ENCODE peak calls at places on chromosomes 4 and X, in nine cellular contexts. One of them, this sample, is unnamed.

GRCh38 chr4:173879286-173879908 is 349.4 kb upstream of the HAND2 start:
- DNase-seq in psoas muscle: no peak
- DNase-seq in fibroblast of mammary gland: no peak
- DNase-seq in tibial nerve: no peak
- DNase-seq in IMR-90: no peak
- DNase-seq in progenitor cell of endocrine pancreas: no peak
- DNase-seq in neural crest cell: no peak
- DNase-seq in foreskin fibroblast: no peak
- DNase-seq in MCF 10A: no peak
- DNase-seq in this sample: no peak

GRCh38 chr4:125838924-125839323 is 524.2 kb downstream of the FAT4 start:
- DNase-seq in psoas muscle: no peak
- DNase-seq in fibroblast of mammary gland: no peak
- DNase-seq in tibial nerve: no peak
- DNase-seq in IMR-90: peak; percentile 13
- DNase-seq in progenitor cell of endocrine pancreas: no peak
- DNase-seq in neural crest cell: no peak
- DNase-seq in foreskin fibroblast: peak; percentile 15
- DNase-seq in MCF 10A: no peak
- DNase-seq in this sample: no peak

GRCh38 chrX:120664081-120664480 is 34.2 kb upstream of the C1GALT1C1 start:
- DNase-seq in psoas muscle: no peak
- DNase-seq in fibroblast of mammary gland: peak; percentile 53
- DNase-seq in tibial nerve: no peak
- DNase-seq in IMR-90: peak; percentile 13
- DNase-seq in progenitor cell of endocrine pancreas: no peak
- DNase-seq in neural crest cell: no peak
- DNase-seq in foreskin fibroblast: peak; percentile 27
- DNase-seq in MCF 10A: peak; percentile 62
- DNase-seq in this sample: no peak

GRCh38 chrX:2498781-2499302 is 1.9 kb downstream of the DHRSX start:
- DNase-seq in psoas muscle: no peak
- DNase-seq in fibroblast of mammary gland: peak; percentile 35
- DNase-seq in tibial nerve: no peak
- DNase-seq in IMR-90: peak; percentile 18
- DNase-seq in progenitor cell of endocrine pancreas: no peak
- DNase-seq in neural crest cell: no peak
- DNase-seq in foreskin fibroblast: peak; percentile 44
- DNase-seq in MCF 10A: no peak
- DNase-seq in this sample: peak; percentile 31

GRCh38 chr4:31613946-31614623 is 893.9 kb downstream of the PCDH7 start:
- DNase-seq in psoas muscle: peak; percentile 48
- DNase-seq in fibroblast of mammary gland: no peak
- DNase-seq in tibial nerve: no peak
- DNase-seq in IMR-90: no peak
- DNase-seq in progenitor cell of endocrine pancreas: no peak
- DNase-seq in neural crest cell: no peak
- DNase-seq in foreskin fibroblast: no peak
- DNase-seq in MCF 10A: no peak
- DNase-seq in this sample: no peak

GRCh38 chr4:70632028-70632427 is 3.5 kb downstream of the ENAM start:
- DNase-seq in psoas muscle: no peak
- DNase-seq in fibroblast of mammary gland: peak; percentile 39
- DNase-seq in tibial nerve: no peak
- DNase-seq in IMR-90: peak; percentile 47
- DNase-seq in progenitor cell of endocrine pancreas: no peak
- DNase-seq in neural crest cell: no peak
- DNase-seq in foreskin fibroblast: peak; percentile 49
- DNase-seq in MCF 10A: peak; percentile 40
- DNase-seq in this sample: no peak

GRCh38 chr4:118682928-118683327 is 2.3 kb upstream of the METTL14 start:
- DNase-seq in psoas muscle: no peak
- DNase-seq in fibroblast of mammary gland: peak; percentile 47
- DNase-seq in tibial nerve: no peak
- DNase-seq in IMR-90: peak; percentile 41
- DNase-seq in progenitor cell of endocrine pancreas: no peak
- DNase-seq in neural crest cell: no peak
- DNase-seq in foreskin fibroblast: peak; percentile 75
- DNase-seq in MCF 10A: peak; percentile 39
- DNase-seq in this sample: no peak

GRCh38 chr4:786861-787300 is 39.0 kb downstream of the CPLX1 start:
- DNase-seq in psoas muscle: no peak
- DNase-seq in fibroblast of mammary gland: no peak
- DNase-seq in tibial nerve: peak; percentile 13
- DNase-seq in IMR-90: no peak
- DNase-seq in progenitor cell of endocrine pancreas: no peak
- DNase-seq in neural crest cell: no peak
- DNase-seq in foreskin fibroblast: no peak
- DNase-seq in MCF 10A: no peak
- DNase-seq in this sample: no peak

GRCh38 chr4:101282076-101282844 is 65.1 kb downstream of the PPP3CA start:
- DNase-seq in psoas muscle: no peak
- DNase-seq in fibroblast of mammary gland: no peak
- DNase-seq in tibial nerve: no peak
- DNase-seq in IMR-90: no peak
- DNase-seq in progenitor cell of endocrine pancreas: no peak
- DNase-seq in neural crest cell: no peak
- DNase-seq in foreskin fibroblast: no peak
- DNase-seq in MCF 10A: no peak
- DNase-seq in this sample: no peak

DNA sequence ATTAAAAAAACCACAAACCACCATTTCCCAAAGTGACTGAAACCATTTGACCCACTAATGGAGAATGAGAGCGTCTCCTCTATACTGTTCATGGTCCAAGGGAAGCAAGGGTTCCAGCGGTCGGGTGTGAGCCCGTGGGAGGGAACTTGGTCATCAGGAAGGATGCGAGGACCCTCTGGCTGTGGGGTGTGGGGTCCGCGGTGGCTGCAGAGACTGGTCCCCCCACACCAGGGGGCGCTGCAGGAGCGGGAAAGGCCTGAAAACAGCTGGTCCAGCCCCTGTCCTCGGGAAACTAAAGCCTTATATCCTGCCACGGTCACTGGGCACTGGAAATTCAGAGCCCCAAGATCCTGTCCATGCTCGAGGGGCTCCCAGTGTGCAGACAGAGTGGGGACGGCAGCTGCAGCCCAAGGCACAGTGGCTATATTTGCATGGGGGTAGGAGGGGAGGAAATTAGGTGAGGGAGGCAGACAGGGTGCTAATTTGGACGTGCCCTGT is 4.3 kb downstream of the BLOC1S4 start:
- DNase-seq in psoas muscle: peak; percentile 94
- DNase-seq in fibroblast of mammary gland: peak; percentile 66
- DNase-seq in tibial nerve: peak; percentile 66
- DNase-seq in IMR-90: peak; percentile 65
- DNase-seq in progenitor cell of endocrine pancreas: peak; percentile 94
- DNase-seq in neural crest cell: peak; percentile 99
- DNase-seq in foreskin fibroblast: peak; percentile 88
- DNase-seq in MCF 10A: peak; percentile 76
- DNase-seq in this sample: peak; percentile 91
- TF ChIP-seq CTCF in psoas muscle: peak; percentile 96
- TF ChIP-seq CTCF in fibroblast of mammary gland: peak; percentile 90
- TF ChIP-seq CTCF in tibial nerve: peak; percentile 99
- TF ChIP-seq CTCF in IMR-90: peak; percentile 97
- TF ChIP-seq CTCF in progenitor cell of endocrine pancreas: peak; percentile 95
- TF ChIP-seq CTCF in neural crest cell: peak; percentile 99
- TF ChIP-seq CTCF in foreskin fibroblast: peak; percentile 93
- TF ChIP-seq CTCF in MCF 10A: peak; percentile 98
- TF ChIP-seq CTCF in this sample: peak; percentile 96

DNA sequence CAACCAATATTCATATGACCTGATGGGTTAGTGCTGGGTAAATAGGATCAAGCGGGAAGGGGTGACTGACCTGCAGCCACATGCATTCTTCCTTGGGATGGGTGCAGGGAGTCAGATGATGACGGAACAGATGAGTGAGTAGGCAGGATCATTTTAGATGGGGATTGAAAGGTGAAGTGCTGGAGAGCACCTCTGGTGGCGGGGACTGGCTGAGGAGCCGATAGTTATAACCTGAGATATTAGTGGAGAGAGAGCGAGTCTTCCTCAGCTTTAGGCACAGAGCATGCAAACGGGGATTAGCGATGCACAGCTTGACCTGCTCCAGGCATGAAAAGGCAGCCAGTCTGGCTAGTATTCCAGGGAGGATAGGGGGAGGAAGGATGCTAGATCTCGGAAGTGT is 99.1 kb downstream of the AFF1 start:
- DNase-seq in psoas muscle: no peak
- DNase-seq in fibroblast of mammary gland: no peak
- DNase-seq in tibial nerve: no peak
- DNase-seq in IMR-90: no peak
- DNase-seq in progenitor cell of endocrine pancreas: no peak
- DNase-seq in neural crest cell: no peak
- DNase-seq in foreskin fibroblast: no peak
- DNase-seq in MCF 10A: no peak
- DNase-seq in this sample: no peak
- TF ChIP-seq CTCF in psoas muscle: peak; percentile 32
- TF ChIP-seq CTCF in fibroblast of mammary gland: no peak
- TF ChIP-seq CTCF in tibial nerve: no peak
- TF ChIP-seq CTCF in IMR-90: no peak
- TF ChIP-seq CTCF in progenitor cell of endocrine pancreas: peak; percentile 21
- TF ChIP-seq CTCF in neural crest cell: no peak
- TF ChIP-seq CTCF in foreskin fibroblast: no peak
- TF ChIP-seq CTCF in MCF 10A: no peak
- TF ChIP-seq CTCF in this sample: no peak

GRCh38 chrX:132676561-132677186 is 187.8 kb upstream of the MBNL3 start:
- DNase-seq in psoas muscle: no peak
- DNase-seq in fibroblast of mammary gland: no peak
- DNase-seq in tibial nerve: no peak
- DNase-seq in IMR-90: no peak
- DNase-seq in progenitor cell of endocrine pancreas: no peak
- DNase-seq in neural crest cell: no peak
- DNase-seq in foreskin fibroblast: no peak
- DNase-seq in MCF 10A: peak; percentile 8
- DNase-seq in this sample: no peak
- TF ChIP-seq CTCF in psoas muscle: peak; percentile 21
- TF ChIP-seq CTCF in fibroblast of mammary gland: no peak
- TF ChIP-seq CTCF in tibial nerve: no peak
- TF ChIP-seq CTCF in IMR-90: no peak
- TF ChIP-seq CTCF in progenitor cell of endocrine pancreas: peak; percentile 29
- TF ChIP-seq CTCF in neural crest cell: peak; percentile 35
- TF ChIP-seq CTCF in foreskin fibroblast: no peak
- TF ChIP-seq CTCF in MCF 10A: no peak
- TF ChIP-seq CTCF in this sample: no peak

DNA sequence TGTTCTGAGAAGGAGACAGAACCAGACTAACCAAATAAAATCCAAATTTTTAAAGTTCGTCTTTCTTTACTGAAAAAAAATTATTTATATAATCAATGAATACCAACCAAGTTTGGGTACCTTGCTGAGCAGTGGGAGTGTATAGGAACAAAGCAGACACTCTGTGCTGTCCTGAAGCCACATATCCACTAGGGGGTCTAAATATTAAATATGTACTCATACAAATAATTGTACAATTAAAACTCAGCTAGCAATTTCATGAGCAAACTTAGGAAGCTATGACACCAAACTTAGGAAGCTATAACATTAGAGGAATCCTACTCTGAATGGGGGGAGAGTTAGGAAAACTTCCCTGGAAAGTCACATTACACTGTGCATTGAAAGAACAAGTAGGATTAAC is 582.0 kb upstream of the EPHA5 start:
- DNase-seq in psoas muscle: no peak
- DNase-seq in fibroblast of mammary gland: no peak
- DNase-seq in tibial nerve: no peak
- DNase-seq in IMR-90: no peak
- DNase-seq in progenitor cell of endocrine pancreas: no peak
- DNase-seq in neural crest cell: no peak
- DNase-seq in foreskin fibroblast: no peak
- DNase-seq in MCF 10A: peak; percentile 6
- DNase-seq in this sample: no peak
- TF ChIP-seq CTCF in psoas muscle: no peak
- TF ChIP-seq CTCF in fibroblast of mammary gland: no peak
- TF ChIP-seq CTCF in tibial nerve: no peak
- TF ChIP-seq CTCF in IMR-90: no peak
- TF ChIP-seq CTCF in progenitor cell of endocrine pancreas: peak; percentile 33
- TF ChIP-seq CTCF in neural crest cell: peak; percentile 43
- TF ChIP-seq CTCF in foreskin fibroblast: no peak
- TF ChIP-seq CTCF in MCF 10A: no peak
- TF ChIP-seq CTCF in this sample: no peak

GRCh38 chr4:103207673-103208072 is 9.5 kb upstream of the CENPE start:
- DNase-seq in psoas muscle: no peak
- DNase-seq in fibroblast of mammary gland: peak; percentile 2
- DNase-seq in tibial nerve: no peak
- DNase-seq in IMR-90: no peak
- DNase-seq in progenitor cell of endocrine pancreas: no peak
- DNase-seq in neural crest cell: no peak
- DNase-seq in foreskin fibroblast: no peak
- DNase-seq in MCF 10A: peak; percentile 22
- DNase-seq in this sample: no peak
- TF ChIP-seq CTCF in psoas muscle: no peak
- TF ChIP-seq CTCF in fibroblast of mammary gland: peak; percentile 1
- TF ChIP-seq CTCF in tibial nerve: no peak
- TF ChIP-seq CTCF in IMR-90: no peak
- TF ChIP-seq CTCF in progenitor cell of endocrine pancreas: no peak
- TF ChIP-seq CTCF in neural crest cell: peak; percentile 29
- TF ChIP-seq CTCF in foreskin fibroblast: no peak
- TF ChIP-seq CTCF in MCF 10A: no peak
- TF ChIP-seq CTCF in this sample: peak; percentile 20

GRCh38 chr4:146123231-146123630 is 52.3 kb upstream of the LSM6 start:
- DNase-seq in psoas muscle: no peak
- DNase-seq in fibroblast of mammary gland: no peak
- DNase-seq in tibial nerve: no peak
- DNase-seq in IMR-90: no peak
- DNase-seq in progenitor cell of endocrine pancreas: no peak
- DNase-seq in neural crest cell: no peak
- DNase-seq in foreskin fibroblast: no peak
- DNase-seq in MCF 10A: no peak
- DNase-seq in this sample: no peak
- TF ChIP-seq CTCF in psoas muscle: no peak
- TF ChIP-seq CTCF in fibroblast of mammary gland: no peak
- TF ChIP-seq CTCF in tibial nerve: no peak
- TF ChIP-seq CTCF in IMR-90: no peak
- TF ChIP-seq CTCF in progenitor cell of endocrine pancreas: no peak
- TF ChIP-seq CTCF in neural crest cell: no peak
- TF ChIP-seq CTCF in foreskin fibroblast: no peak
- TF ChIP-seq CTCF in MCF 10A: no peak
- TF ChIP-seq CTCF in this sample: no peak